ENCODE peak calls at places on chromosome 14, in four cellular contexts. N is ovary, L is stomach, F is upper lobe of left lung. Y is an unnamed sample. For H3K4me1, the result is how much of the 10 kb centered on the place peaks cover.

GRCh38 chr14:87888136-87888999 is 104.6 kb downstream of the GALC start:
- DNase-seq in N (no peak), L (no peak), F (no peak), Y (peak)

GRCh38 chr14:91835197-91835919 is 32.0 kb downstream of the TC2N start:
- DNase-seq in N (no peak), L (peak), F (no peak), Y (no peak)

GRCh38 chr14:22220427-22220826 is 368.6 kb downstream of the DAD1 start:
- DNase-seq in N (no peak), L (no peak), F (no peak), Y (no peak)

GRCh38 chr14:89617471-89618291 is 200.6 kb upstream of the FOXN3 start:
- DNase-seq in N (no peak), L (peak), F (peak), Y (peak)

GRCh38 chr14:100867631-100868315 is 35.7 kb downstream of the RTL1 start:
- DNase-seq in N (peak), L (no peak), F (no peak), Y (no peak)

GRCh38 chr14:79564371-79564770 is 646.9 kb downstream of the DIO2 start:
- DNase-seq in N (no peak), L (no peak), F (no peak), Y (no peak)

GRCh38 chr14:106209745-106210144 is 683.4 kb downstream of the TMEM121 start:
- DNase-seq in N (no peak), L (no peak), F (no peak), Y (no peak)

GRCh38 chr14:51942971-51943370 is 46.4 kb upstream of the RTRAF start:
- DNase-seq in N (no peak), L (no peak), F (no peak), Y (no peak)

GRCh38 chr14:100618763-100619320 is 31.6 kb upstream of the BEGAIN start:
- DNase-seq in N (no peak), L (no peak), F (no peak), Y (no peak)

GRCh38 chr14:53509227-53509822 is 356.2 kb upstream of the DDHD1 start:
- DNase-seq in N (peak), L (no peak), F (no peak), Y (peak)

GRCh38 chr14:93430319-93430801 is 379 bp upstream of the UNC79 start:
- DNase-seq in N (no peak), L (no peak), F (no peak), Y (no peak)

GRCh38 chr14:27372771-27373170 is 774.9 kb upstream of the NOVA1 start:
- DNase-seq in N (no peak), L (no peak), F (no peak), Y (no peak)

GRCh38 chr14:35301334-35302210 is 9.4 kb downstream of the PSMA6 start:
- DNase-seq in N (no peak), L (no peak), F (no peak), Y (no peak)

GRCh38 chr14:101121399-101122113 is 218.0 kb upstream of the RTL1 start:
- DNase-seq in N (no peak), L (peak), F (no peak), Y (peak)

GRCh38 chr14:92121207-92121669 is 268 bp downstream of the NDUFB1 start:
- DNase-seq in N (no peak), L (peak), F (peak), Y (peak)

GRCh38 chr14:72443991-72444431 is 449.9 kb downstream of the DPF3 start:
- DNase-seq in N (no peak), L (no peak), F (no peak), Y (no peak)

GRCh38 chr14:28813810-28814209 is 47.2 kb downstream of the FOXG1 start:
- DNase-seq in N (no peak), L (no peak), F (no peak), Y (no peak)

GRCh38 chr14:96160913-96161310 is 43.7 kb upstream of the BDKRB2 start:
- DNase-seq in N (no peak), L (peak), F (no peak), Y (no peak)

GRCh38 chr14:63952053-63952932 is 99.5 kb downstream of the SYNE2 start:
- DNase-seq in N (no peak), L (no peak), F (no peak), Y (no peak)

GRCh38 chr14:63605041-63605532 is 36.6 kb downstream of the WDR89 start:
- DNase-seq in N (no peak), L (no peak), F (no peak), Y (no peak)

GRCh38 chr14:39175445-39176262 is 600 bp downstream of the PNN start:
- DNase-seq in N (no peak), L (no peak), F (peak), Y (no peak)

GRCh38 chr14:61213116-61213720 is 67.9 kb downstream of the TMEM30B start:
- DNase-seq in N (no peak), L (no peak), F (no peak), Y (no peak)

GRCh38 chr14:48304729-48305128 is 629.3 kb upstream of the MDGA2 start:
- DNase-seq in N (no peak), L (no peak), F (no peak), Y (no peak)

GRCh38 chr14:87629788-87630187 is 363.2 kb downstream of the GALC start:
- DNase-seq in N (no peak), L (no peak), F (no peak), Y (no peak)

GRCh38 chr14:93045965-93046695 is 69.6 kb downstream of the ITPK1 start:
- DNase-seq in N (no peak), L (no peak), F (no peak), Y (no peak)

GRCh38 chr14:66206554-66206953 is 279.6 kb upstream of the CCDC196 start:
- DNase-seq in N (no peak), L (no peak), F (no peak), Y (no peak)

GRCh38 chr14:72444701-72445100 is 449.2 kb downstream of the DPF3 start:
- DNase-seq in N (no peak), L (no peak), F (no peak), Y (no peak)

GRCh38 chr14:93306844-93307243 is 26.0 kb downstream of the BTBD7 start:
- DNase-seq in N (no peak), L (no peak), F (no peak), Y (no peak)

GRCh38 chr14:60658116-60658515 is 8.8 kb upstream of the SIX1 start:
- DNase-seq in N (no peak), L (no peak), F (no peak), Y (no peak)

GRCh38 chr14:99246536-99247083 is 25.4 kb downstream of the BCL11B start:
- DNase-seq in N (no peak), L (no peak), F (no peak), Y (no peak)

DNA sequence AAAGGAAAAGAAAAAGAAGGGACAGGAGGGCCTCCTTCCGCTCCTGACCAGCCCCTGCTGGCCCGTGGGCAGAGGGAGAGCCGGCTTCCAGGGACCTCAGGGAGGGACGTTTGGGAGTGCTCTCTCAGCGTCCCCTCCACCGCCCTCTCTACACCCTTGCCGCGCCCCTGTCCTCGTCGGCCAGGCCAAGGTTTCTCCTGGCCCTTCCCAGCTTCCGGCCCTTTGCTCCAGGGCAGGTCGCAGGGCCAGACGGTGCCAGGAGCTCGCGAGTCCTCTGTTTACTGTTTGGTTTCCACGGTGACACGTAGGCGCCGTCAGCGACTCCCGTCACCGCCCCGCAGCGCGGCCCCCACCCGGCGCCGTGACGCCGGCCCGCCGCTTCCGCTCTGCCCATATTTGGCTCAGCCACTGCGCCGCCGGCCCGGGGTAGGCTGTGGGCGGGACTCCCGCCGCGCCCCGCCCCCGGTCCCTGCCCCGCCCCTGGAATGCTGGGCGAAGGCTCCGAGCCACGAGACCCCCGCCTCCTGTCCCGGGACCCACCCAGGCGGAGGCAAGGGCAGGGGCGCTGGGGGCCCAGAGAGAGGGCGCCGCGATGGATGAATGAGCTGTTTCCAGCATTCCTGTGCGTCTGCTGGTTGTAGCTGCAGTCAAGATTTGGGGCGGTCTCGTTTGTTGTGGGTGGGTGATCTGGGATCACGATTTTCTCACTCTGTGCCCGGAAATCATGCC is 15.5 kb downstream of the FOS start:
- DNase-seq in N (peak), L (peak), F (peak), Y (peak)
- TF ChIP-seq EP300 in N (peak), L (peak), F (no peak), Y (peak)

GRCh38 chr14:95143813-95144620 is 13.3 kb downstream of the DICER1 start:
- DNase-seq in N (no peak), L (no peak), F (no peak), Y (no peak)
- H3K4me1 ChIP-seq in N (under half), L (under half), F (half or more), Y (under half)

DNA sequence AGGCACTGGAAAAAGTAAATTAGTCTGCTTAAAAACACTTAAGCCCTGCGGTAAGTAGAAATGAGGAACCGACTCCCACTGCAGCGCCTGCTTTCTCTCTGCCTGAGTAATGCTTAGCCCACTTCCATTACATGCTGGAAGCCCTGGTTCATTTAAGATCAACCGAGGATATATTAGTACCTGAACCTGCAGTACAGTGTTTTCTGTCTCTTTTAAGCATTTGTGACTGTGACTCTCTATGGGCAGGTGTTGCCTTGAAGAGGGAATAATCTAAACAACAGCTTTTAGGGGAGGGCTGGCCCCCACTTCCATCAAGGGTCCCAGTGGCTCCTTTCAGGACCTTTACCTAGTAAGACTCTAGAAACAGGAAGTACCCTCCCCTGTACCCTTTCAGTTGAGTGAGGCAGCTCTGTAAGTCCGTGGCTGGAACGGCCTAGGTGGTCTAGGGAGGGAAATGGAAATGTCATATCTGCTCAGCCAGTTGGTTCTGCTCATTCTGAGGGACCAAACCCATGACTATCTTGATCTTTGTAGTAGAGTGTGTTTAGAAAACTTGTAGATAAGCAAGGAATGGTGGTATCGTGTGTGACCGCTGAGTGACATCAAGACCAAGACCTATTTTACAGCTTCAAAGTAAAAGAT is 56.2 kb downstream of the FNTB start:
- DNase-seq in N (no peak), L (peak), F (peak), Y (no peak)
- TF ChIP-seq EP300 in N (no peak), L (no peak), F (no peak), Y (no peak)

GRCh38 chr14:104386281-104386841 is 193.2 kb upstream of the C14orf180 start:
- DNase-seq in N (no peak), L (no peak), F (no peak), Y (no peak)

GRCh38 chr14:104387000-104387384 is 192.6 kb upstream of the C14orf180 start:
- DNase-seq in N (no peak), L (no peak), F (no peak), Y (no peak)

GRCh38 chr14:104384776-104385071 is 194.8 kb upstream of the C14orf180 start:
- DNase-seq in N (no peak), L (no peak), F (no peak), Y (no peak)

GRCh38 chr14:104383931-104384775 is 195.4 kb upstream of the C14orf180 start:
- DNase-seq in N (peak), L (no peak), F (no peak), Y (no peak)

DNA sequence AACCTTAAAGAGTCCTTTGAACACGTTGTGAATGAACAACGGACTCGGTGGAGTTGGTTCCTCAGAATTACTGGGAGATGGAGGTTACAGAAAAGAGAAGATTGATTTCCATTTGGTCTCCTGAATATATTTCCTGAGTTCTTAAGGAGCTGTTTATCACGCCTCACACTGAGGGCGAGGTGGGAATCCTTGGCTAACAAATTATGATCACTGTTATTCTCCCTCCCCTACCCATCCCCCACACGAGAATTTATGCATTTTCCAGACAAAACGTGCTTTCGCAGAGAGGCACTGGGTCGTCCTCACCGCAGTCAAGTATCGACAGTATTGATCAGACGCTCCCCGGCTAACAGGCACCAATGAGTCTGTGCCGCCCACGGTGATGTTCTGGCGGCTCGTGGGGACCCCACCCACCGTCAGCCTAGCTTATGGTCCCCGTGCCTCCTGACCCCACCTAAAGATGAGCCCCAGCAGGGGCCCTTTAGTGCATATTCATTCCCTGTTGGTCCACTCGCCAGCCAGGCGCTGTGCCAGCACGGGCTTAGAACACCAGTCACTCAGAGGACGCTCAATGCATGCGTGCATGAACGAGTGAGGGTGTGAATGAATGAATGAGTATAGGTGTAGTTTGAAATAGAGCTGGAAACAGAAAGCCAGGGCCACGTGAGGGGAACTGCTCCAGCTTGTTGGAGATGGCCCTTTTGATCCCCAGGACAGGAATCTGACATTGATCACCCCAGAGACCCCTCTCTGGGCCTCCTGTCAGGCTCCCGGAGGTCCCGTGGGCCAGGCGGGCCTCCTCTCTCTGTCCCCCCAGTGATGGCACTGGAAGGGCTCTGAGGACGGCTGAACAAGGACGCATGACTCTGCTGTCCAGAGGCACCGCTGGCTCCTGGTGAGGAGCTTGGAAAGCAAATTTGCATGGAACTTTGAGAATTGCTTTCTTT is 194.1 kb upstream of the C14orf180 start:
- DNase-seq in N (peak), L (no peak), F (no peak), Y (no peak)
- H3K4me1 ChIP-seq in N (under half), L (under half), F (under half), Y (under half)

DNA sequence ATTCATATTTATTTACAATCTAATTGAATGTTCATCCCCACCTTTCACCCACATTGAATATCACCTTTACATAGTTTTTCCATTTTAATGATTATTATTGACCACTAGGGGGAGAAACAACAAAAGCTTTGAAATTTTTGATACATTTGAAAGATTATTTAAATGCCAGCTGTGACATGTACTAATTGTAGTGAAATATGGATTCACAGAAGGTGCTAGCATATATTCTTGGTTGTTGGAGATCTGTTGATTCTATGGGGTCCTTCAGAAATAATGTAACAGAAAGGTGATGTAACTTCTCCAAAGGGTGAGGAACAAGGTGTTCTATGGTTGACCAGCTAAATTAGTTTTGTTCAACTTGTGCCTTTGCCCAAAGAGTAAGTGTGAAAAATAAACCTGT is 22.4 kb upstream of the GPR33 start:
- DNase-seq in N (no peak), L (no peak), F (no peak), Y (no peak)
- TF ChIP-seq EP300 in N (no peak), L (no peak), F (no peak), Y (no peak)

GRCh38 chr14:76827696-76828301 is 1.6 kb downstream of the LRRC74A start:
- DNase-seq in N (no peak), L (no peak), F (no peak), Y (no peak)
- H3K4me1 ChIP-seq in N (under half), L (under half), F (under half), Y (under half)

DNA sequence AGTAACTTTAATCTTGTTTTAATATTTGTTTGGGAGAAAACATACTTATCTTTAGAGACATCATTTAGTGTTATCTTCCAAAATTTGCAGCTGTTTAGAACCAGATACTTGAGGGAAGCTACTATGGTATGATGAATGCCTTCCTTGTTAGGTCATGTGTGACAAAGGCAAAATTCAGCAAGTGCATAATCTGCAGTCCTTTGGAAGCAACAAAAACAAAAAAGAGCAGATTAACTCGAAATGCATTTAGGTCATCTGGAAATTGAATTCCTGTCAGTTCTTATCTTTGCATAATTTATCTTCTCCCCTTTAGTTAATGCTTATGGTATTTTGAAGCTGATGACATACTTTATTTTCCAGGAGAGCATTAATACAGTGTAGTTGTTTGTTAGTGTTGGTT is 3.5 kb downstream of the FBXO34 start:
- DNase-seq in N (no peak), L (no peak), F (no peak), Y (no peak)
- TF ChIP-seq EP300 in N (no peak), L (no peak), F (no peak), Y (no peak)

GRCh38 chr14:69650948-69651369 is 39.6 kb downstream of the SUSD6 start:
- DNase-seq in N (no peak), L (no peak), F (no peak), Y (no peak)

GRCh38 chr14:69651653-69652052 is 40.3 kb downstream of the SUSD6 start:
- DNase-seq in N (no peak), L (no peak), F (no peak), Y (no peak)

GRCh38 chr14:69657961-69658360 is 46.6 kb downstream of the SUSD6 start:
- DNase-seq in N (no peak), L (peak), F (peak), Y (no peak)

GRCh38 chr14:69652942-69653680 is 41.7 kb downstream of the SUSD6 start:
- DNase-seq in N (no peak), L (peak), F (peak), Y (peak)

GRCh38 chr14:69654109-69654508 is 42.7 kb downstream of the SUSD6 start:
- DNase-seq in N (no peak), L (no peak), F (no peak), Y (no peak)
- H3K4me1 ChIP-seq in N (under half), L (half or more), F (half or more), Y (half or more)

GRCh38 chr14:50616275-50616674 is 51.8 kb downstream of the SAV1 start:
- DNase-seq in N (no peak), L (no peak), F (no peak), Y (no peak)
- TF ChIP-seq EP300 in N (no peak), L (no peak), F (no peak), Y (no peak)

GRCh38 chr14:36553650-36554260 is 28.7 kb downstream of the NKX2-8 start:
- DNase-seq in N (no peak), L (no peak), F (no peak), Y (no peak)

GRCh38 chr14:36555998-36556743 is 26.2 kb downstream of the NKX2-8 start:
- DNase-seq in N (no peak), L (no peak), F (no peak), Y (no peak)

GRCh38 chr14:36550899-36551298 is 30.9 kb upstream of the NKX2-1 start:
- DNase-seq in N (no peak), L (no peak), F (no peak), Y (no peak)
- H3K4me1 ChIP-seq in N (under half), L (under half), F (under half), Y (under half)

Y was measured in tibial nerve.